ENCODE peak calls at places on chromosome 14, in six cellular contexts. U is HCT116, D is HepG2, V is GM12878, Y is K562, J is H1. A is an unnamed sample.

GRCh38 chr14:55746533-55746932 is 166.5 kb downstream of the KTN1 start:
- DNase-seq in D (peak), U (no peak), V (no peak), Y (no peak), J (no peak), A (no peak)

GRCh38 chr14:45968037-45968436 is 683.5 kb downstream of the RPL10L start:
- DNase-seq in U (no peak), Y (no peak), J (no peak), V (no peak), D (no peak), A (no peak)

GRCh38 chr14:24542346-24542936 is 33.6 kb downstream of the CTSG start:
- DNase-seq in D (no peak), V (no peak), Y (no peak), J (no peak), U (no peak), A (no peak)

GRCh38 chr14:64707661-64708060 is 3.4 kb downstream of the PLEKHG3 start:
- DNase-seq in V (no peak), D (peak), Y (no peak), U (peak), J (no peak), A (no peak)

GRCh38 chr14:59246566-59246965 is 58.1 kb downstream of the DAAM1 start:
- DNase-seq in Y (no peak), V (no peak), U (no peak), J (no peak), D (no peak), A (no peak)

GRCh38 chr14:76666746-76667145 is 94.5 kb upstream of the VASH1 start:
- DNase-seq in J (no peak), U (no peak), V (no peak), Y (no peak), D (no peak), A (no peak)

GRCh38 chr14:65361920-65362319 is 50.6 kb upstream of the FUT8 start:
- DNase-seq in Y (no peak), U (no peak), V (no peak), D (no peak), J (no peak), A (no peak)

GRCh38 chr14:97705976-97706375 is 908.8 kb downstream of the VRK1 start:
- DNase-seq in U (no peak), Y (no peak), V (no peak), J (no peak), D (no peak), A (no peak)

GRCh38 chr14:80059041-80059440 is 152.3 kb downstream of the DIO2 start:
- DNase-seq in J (no peak), D (no peak), Y (no peak), V (no peak), U (no peak), A (no peak)

GRCh38 chr14:71675902-71676291 is 256.3 kb upstream of the RGS6 start:
- DNase-seq in Y (no peak), V (no peak), U (no peak), J (no peak), D (no peak), A (no peak)

GRCh38 chr14:100534528-100535286 is 52.5 kb downstream of the BEGAIN start:
- DNase-seq in J (no peak), V (no peak), Y (no peak), D (no peak), U (no peak), A (no peak)

GRCh38 chr14:40581264-40581663 is 1025.4 kb upstream of the LRFN5 start:
- DNase-seq in Y (no peak), U (no peak), V (no peak), J (no peak), D (no peak), A (no peak)

GRCh38 chr14:101945171-101945570 is 19.2 kb upstream of the DYNC1H1 start:
- DNase-seq in V (no peak), U (no peak), D (no peak), Y (no peak), J (no peak), A (peak)

GRCh38 chr14:68199465-68200145 is 380.0 kb downstream of the RAD51B start:
- DNase-seq in Y (no peak), U (no peak), J (peak), V (no peak), D (no peak), A (no peak)

GRCh38 chr14:85534435-85534834 is 4.5 kb downstream of the FLRT2 start:
- DNase-seq in J (no peak), V (no peak), U (no peak), Y (no peak), D (no peak), A (no peak)

GRCh38 chr14:67133595-67134441 is 55.4 kb upstream of the GARIN2 start:
- DNase-seq in D (no peak), U (no peak), J (no peak), Y (no peak), V (no peak), A (no peak)

GRCh38 chr14:44833376-44833775 is 128.4 kb downstream of the KLHL28 start:
- DNase-seq in J (no peak), Y (no peak), D (no peak), U (peak), V (no peak), A (no peak)

GRCh38 chr14:34172052-34172451 is 221.2 kb upstream of the EGLN3 start:
- DNase-seq in U (no peak), D (no peak), V (no peak), Y (no peak), J (no peak), A (no peak)

GRCh38 chr14:24943024-24943423 is 106.9 kb downstream of the STXBP6 start:
- DNase-seq in D (no peak), Y (no peak), J (peak), V (no peak), U (no peak), A (peak)

GRCh38 chr14:22842211-22843122 is 6.1 kb downstream of the MMP14 start:
- DNase-seq in D (no peak), U (no peak), V (no peak), Y (no peak), J (peak), A (no peak)

GRCh38 chr14:73238262-73238852 is 1.1 kb downstream of the PAPLN start:
- DNase-seq in J (no peak), Y (no peak), U (peak), V (no peak), D (peak), A (no peak)

GRCh38 chr14:60684203-60684602 is 34.9 kb upstream of the SIX1 start:
- DNase-seq in D (peak), Y (no peak), U (no peak), V (no peak), J (no peak), A (no peak)

GRCh38 chr14:101000711-101001110 is 97.2 kb upstream of the RTL1 start:
- DNase-seq in J (no peak), U (no peak), D (no peak), V (no peak), Y (no peak), A (no peak)

GRCh38 chr14:99667821-99668220 is 16.3 kb upstream of the CYP46A1 start:
- DNase-seq in Y (no peak), U (no peak), D (no peak), J (no peak), V (no peak), A (no peak)

GRCh38 chr14:59788176-59788575 is 82.4 kb downstream of the RTN1 start:
- DNase-seq in D (no peak), J (no peak), V (no peak), U (no peak), Y (no peak), A (no peak)

GRCh38 chr14:23640524-23641141 is 4.5 kb downstream of the DHRS2 start:
- DNase-seq in J (no peak), D (peak), Y (no peak), U (no peak), V (no peak), A (no peak)

DNA sequence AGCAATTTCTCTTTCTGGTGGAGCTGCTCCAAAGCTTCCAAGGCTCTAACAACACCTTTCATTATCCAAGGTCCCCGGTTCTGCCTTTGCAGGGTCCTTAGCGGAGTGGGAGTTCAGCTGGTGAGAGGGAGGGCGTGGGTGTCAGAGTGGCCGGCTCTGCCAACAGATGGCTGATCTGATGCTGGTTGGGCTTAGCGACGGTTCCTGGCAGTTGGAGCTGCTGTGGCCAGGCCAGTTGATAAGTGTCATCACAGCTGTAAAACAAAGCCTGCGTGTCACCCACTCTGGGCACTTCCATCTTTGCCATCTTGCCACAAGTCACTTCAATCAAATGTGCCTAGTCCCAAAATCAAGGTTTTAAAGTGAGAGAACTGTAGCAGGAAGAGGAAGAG is 36.3 kb downstream of the RIN3 start:
- DNase-seq in D (no peak), J (no peak), Y (no peak), U (no peak), V (no peak), A (no peak)
- TF ChIP-seq ZNF274 in D (no peak), J (no peak), Y (no peak), U (no peak), V (no peak), A (no peak)

DNA sequence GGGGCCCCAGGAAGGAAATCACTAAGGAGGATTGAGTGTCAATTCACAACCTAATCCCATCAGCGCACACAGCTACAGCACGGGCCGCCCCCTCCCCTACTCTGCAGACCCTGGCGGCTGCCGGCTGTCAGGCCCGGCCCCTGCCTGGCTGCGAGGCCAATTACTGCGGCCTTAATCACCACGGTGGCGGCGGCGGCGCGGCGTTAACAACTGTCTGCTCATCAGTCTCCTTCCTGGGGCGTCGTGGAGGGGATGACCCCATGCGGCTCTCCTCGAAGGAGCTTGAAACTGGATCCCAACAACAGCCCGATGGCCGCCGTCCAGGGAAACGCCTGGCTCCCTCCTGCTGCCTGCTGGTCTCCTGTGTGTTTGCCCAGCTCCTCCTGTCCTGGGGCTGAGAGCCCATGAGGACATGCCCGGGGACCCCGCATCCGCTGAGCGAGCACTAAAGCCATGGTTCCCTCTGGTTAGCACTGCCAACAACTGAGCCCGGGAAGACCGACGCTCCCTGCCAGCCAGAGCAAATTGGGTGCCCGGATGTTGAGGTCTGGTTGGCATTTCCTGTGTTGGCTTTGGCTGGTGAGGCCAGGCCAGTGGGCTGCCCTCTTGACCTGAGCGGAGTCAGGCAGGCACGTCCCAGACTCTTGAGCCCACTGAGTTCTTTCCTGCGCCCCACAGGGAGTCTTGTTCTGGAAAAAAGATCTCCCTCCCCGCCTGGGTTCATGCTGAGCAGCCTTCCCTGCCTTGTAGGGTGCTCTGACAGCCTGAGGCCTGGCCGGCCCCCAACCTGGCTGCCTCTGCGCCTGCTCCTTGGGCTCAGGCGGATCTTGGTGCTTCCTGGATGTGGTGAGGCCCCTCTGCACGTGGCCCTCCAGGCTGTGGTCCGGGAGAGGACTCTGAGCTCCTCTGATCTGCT is 21.7 kb upstream of the EIF2B2 start:
- DNase-seq in Y (peak), D (no peak), J (peak), U (no peak), V (no peak), A (no peak)
- TF ChIP-seq YY1 in Y (no peak), D (no peak), J (peak), U (no peak), V (no peak), A (no peak)

GRCh38 chr14:104691546-104692260 is 2.3 kb downstream of the INF2 start:
- DNase-seq in Y (no peak), J (no peak), V (no peak), D (no peak), U (no peak), A (no peak)

GRCh38 chr14:104688755-104689619 is at the start of gene INF2:
- DNase-seq in U (no peak), V (no peak), Y (peak), D (peak), J (peak), A (no peak)

GRCh38 chr14:104689620-104690265 is 325 bp downstream of the INF2 start:
- DNase-seq in V (no peak), Y (peak), U (no peak), J (no peak), D (no peak), A (no peak)

GRCh38 chr14:104690861-104691455 is 1.5 kb downstream of the INF2 start:
- DNase-seq in D (no peak), U (no peak), J (no peak), V (no peak), Y (no peak), A (no peak)

DNA sequence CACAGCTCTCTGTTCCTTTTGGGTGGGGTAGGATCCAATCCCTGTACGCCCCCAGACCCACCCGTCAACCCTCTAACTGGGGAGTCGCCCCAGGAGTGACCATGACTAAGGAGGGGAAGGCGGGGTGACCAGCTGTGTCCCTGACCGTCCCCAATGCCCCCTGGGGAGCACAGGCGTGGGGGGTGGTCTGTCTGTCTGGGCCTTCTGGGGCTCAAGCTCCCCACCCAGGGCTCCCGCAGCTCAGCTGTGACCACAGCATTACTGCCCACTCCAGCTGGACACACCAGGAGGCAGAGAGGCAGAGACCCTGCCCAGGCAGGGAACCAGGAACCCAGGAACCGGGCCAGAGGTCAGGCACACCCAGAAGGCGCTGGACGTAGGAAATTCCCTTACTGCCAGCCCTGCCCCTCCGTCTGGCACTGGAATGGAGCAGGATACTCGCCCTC is 871 bp downstream of the INF2 start:
- DNase-seq in V (no peak), U (no peak), J (no peak), Y (peak), D (no peak), A (no peak)
- TF ChIP-seq ZNF274 in V (no peak), U (no peak), J (no peak), Y (no peak), D (no peak), A (no peak)

GRCh38 chr14:54572316-54572715 is 5.4 kb downstream of the SAMD4A start:
- DNase-seq in Y (peak), D (peak), U (no peak), V (no peak), J (no peak), A (peak)
- TF ChIP-seq YY1 in Y (no peak), D (no peak), U (no peak), V (no peak), J (peak), A (no peak)

GRCh38 chr14:96139879-96140278 is 64.8 kb upstream of the BDKRB2 start:
- DNase-seq in V (no peak), D (no peak), Y (no peak), J (no peak), U (no peak), A (no peak)

GRCh38 chr14:96138241-96138640 is 66.4 kb upstream of the BDKRB2 start:
- DNase-seq in Y (no peak), J (no peak), V (no peak), D (no peak), U (no peak), A (no peak)

GRCh38 chr14:96140964-96141363 is 63.7 kb upstream of the BDKRB2 start:
- DNase-seq in Y (no peak), D (no peak), V (no peak), J (no peak), U (no peak), A (no peak)

GRCh38 chr14:96136361-96136760 is 68.3 kb upstream of the BDKRB2 start:
- DNase-seq in Y (no peak), D (no peak), J (no peak), U (no peak), V (no peak), A (no peak)

GRCh38 chr14:96139169-96139568 is 65.5 kb upstream of the BDKRB2 start:
- DNase-seq in Y (no peak), U (no peak), D (no peak), V (no peak), J (no peak), A (no peak)
- TF ChIP-seq ZNF274 in Y (no peak), U (no peak), D (no peak), V (no peak), J (no peak), A (no peak)

DNA sequence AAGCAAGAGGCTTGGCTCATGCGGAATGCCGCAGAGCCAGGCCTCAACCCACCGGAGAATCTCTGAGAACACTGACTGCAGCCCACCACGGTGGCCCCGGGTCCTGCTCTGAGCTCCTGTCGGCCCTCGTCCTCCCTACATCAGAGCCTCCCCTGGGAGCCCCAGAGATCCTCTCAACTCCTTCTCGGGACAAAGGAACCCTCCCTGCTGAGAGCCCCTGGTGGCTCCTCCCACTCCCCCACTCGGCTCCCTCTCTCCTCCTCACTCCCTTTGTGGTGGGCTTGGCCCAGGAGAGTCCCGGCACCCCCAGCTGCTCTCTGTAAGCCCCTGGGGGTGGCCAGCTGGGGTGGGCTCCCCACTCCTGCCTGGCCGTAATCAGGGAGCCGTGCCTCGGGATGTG is 11.1 kb upstream of the INF2 start:
- DNase-seq in Y (peak), U (no peak), J (peak), V (no peak), D (no peak), A (no peak)
- TF ChIP-seq YY1 in Y (no peak), U (no peak), J (no peak), V (no peak), D (no peak), A (no peak)

GRCh38 chr14:105549481-105549880 is 23.1 kb downstream of the TMEM121 start:
- DNase-seq in U (no peak), D (no peak), Y (no peak), J (no peak), V (no peak), A (no peak)
- TF ChIP-seq ZNF274 in U (no peak), D (no peak), Y (no peak), J (no peak), V (no peak), A (no peak)

DNA sequence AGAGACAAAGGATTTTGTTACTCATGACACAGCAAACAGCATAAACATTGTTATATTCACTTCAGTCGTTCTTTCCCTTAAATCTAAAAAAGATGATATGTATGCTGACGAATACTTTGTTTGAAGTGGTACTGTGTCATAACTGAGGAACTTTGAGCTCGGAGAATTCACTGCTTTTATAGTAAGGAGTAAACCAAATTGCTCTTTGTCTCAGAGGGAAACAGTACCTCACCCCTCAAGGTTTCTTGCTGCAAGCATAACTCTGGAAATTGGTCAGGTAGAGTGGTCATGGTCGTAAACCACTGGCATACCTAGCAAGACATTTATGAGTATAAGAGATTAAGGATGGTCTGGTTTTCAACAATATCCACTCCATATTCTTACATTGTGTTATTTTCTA is 160.2 kb upstream of the OR4E1 start:
- DNase-seq in Y (no peak), V (no peak), D (no peak), J (no peak), U (no peak), A (no peak)
- TF ChIP-seq YY1 in Y (no peak), V (no peak), D (no peak), J (no peak), U (no peak), A (no peak)